ENCODE peak calls at places on chromosomes 16 and 17, in five cellular contexts. One of them, this sample, is unnamed.

GRCh38 chr17:7015587-7016020 is 3.2 kb downstream of the RNASEK start:
- DNase-seq in AG10803: no peak
- DNase-seq in tibial artery: no peak
- DNase-seq in epithelial cell of esophagus: no peak
- DNase-seq in GM13977: no peak
- DNase-seq in this sample: no peak

GRCh38 chr16:68640972-68641371 is 4.1 kb upstream of the CDH3 start:
- DNase-seq in AG10803: peak
- DNase-seq in tibial artery: no peak
- DNase-seq in epithelial cell of esophagus: peak
- DNase-seq in GM13977: no peak
- DNase-seq in this sample: peak

GRCh38 chr17:16354585-16354984 is 1.3 kb upstream of the CENPV start:
- DNase-seq in AG10803: no peak
- DNase-seq in tibial artery: no peak
- DNase-seq in epithelial cell of esophagus: no peak
- DNase-seq in GM13977: no peak
- DNase-seq in this sample: no peak

GRCh38 chr16:30805370-30806169 is 18.6 kb upstream of the ZNF629 start:
- DNase-seq in AG10803: peak
- DNase-seq in tibial artery: peak
- DNase-seq in epithelial cell of esophagus: peak
- DNase-seq in GM13977: peak
- DNase-seq in this sample: peak

GRCh38 chr17:10875411-10875810 is 37.5 kb upstream of the PIRT start:
- DNase-seq in AG10803: no peak
- DNase-seq in tibial artery: no peak
- DNase-seq in epithelial cell of esophagus: no peak
- DNase-seq in GM13977: peak
- DNase-seq in this sample: no peak

GRCh38 chr17:8935194-8935593 is 30.3 kb downstream of the PIK3R5 start:
- DNase-seq in AG10803: no peak
- DNase-seq in tibial artery: no peak
- DNase-seq in epithelial cell of esophagus: peak
- DNase-seq in GM13977: no peak
- DNase-seq in this sample: peak

GRCh38 chr16:64711026-64711425 is 410.8 kb downstream of the CDH11 start:
- DNase-seq in AG10803: peak
- DNase-seq in tibial artery: no peak
- DNase-seq in epithelial cell of esophagus: no peak
- DNase-seq in GM13977: no peak
- DNase-seq in this sample: peak

GRCh38 chr17:46841561-46842379 is 9.6 kb upstream of the WNT9B start:
- DNase-seq in AG10803: no peak
- DNase-seq in tibial artery: no peak
- DNase-seq in epithelial cell of esophagus: no peak
- DNase-seq in GM13977: peak
- DNase-seq in this sample: no peak

GRCh38 chr17:78687944-78688343 is 94.1 kb downstream of the CYTH1 start:
- DNase-seq in AG10803: no peak
- DNase-seq in tibial artery: no peak
- DNase-seq in epithelial cell of esophagus: no peak
- DNase-seq in GM13977: no peak
- DNase-seq in this sample: no peak

GRCh38 chr16:56617212-56618085 is 8.1 kb upstream of the MT1E start:
- DNase-seq in AG10803: peak
- DNase-seq in tibial artery: peak
- DNase-seq in epithelial cell of esophagus: peak
- DNase-seq in GM13977: no peak
- DNase-seq in this sample: peak

GRCh38 chr16:89581045-89581695 is 5.6 kb downstream of the CPNE7 start:
- DNase-seq in AG10803: peak
- DNase-seq in tibial artery: no peak
- DNase-seq in epithelial cell of esophagus: peak
- DNase-seq in GM13977: no peak
- DNase-seq in this sample: peak

GRCh38 chr16:35798885-35799426 is 2339.5 kb downstream of the TP53TG3F start:
- DNase-seq in AG10803: no peak
- DNase-seq in tibial artery: no peak
- DNase-seq in epithelial cell of esophagus: no peak
- DNase-seq in GM13977: no peak
- DNase-seq in this sample: peak

GRCh38 chr16:54194008-54194731 is 92.4 kb downstream of the IRX3 start:
- DNase-seq in AG10803: peak
- DNase-seq in tibial artery: peak
- DNase-seq in epithelial cell of esophagus: peak
- DNase-seq in GM13977: no peak
- DNase-seq in this sample: peak

GRCh38 chr16:27244363-27244755 is 24.2 kb downstream of the NSMCE1 start:
- DNase-seq in AG10803: no peak
- DNase-seq in tibial artery: no peak
- DNase-seq in epithelial cell of esophagus: no peak
- DNase-seq in GM13977: no peak
- DNase-seq in this sample: no peak

GRCh38 chr16:2428051-2428786 is 1.0 kb upstream of the CCNF start:
- DNase-seq in AG10803: no peak
- DNase-seq in tibial artery: peak
- DNase-seq in epithelial cell of esophagus: peak
- DNase-seq in GM13977: peak
- DNase-seq in this sample: no peak

GRCh38 chr16:85800321-85800669 is 800 bp downstream of the COX4I1 start:
- DNase-seq in AG10803: peak
- DNase-seq in tibial artery: no peak
- DNase-seq in epithelial cell of esophagus: peak
- DNase-seq in GM13977: no peak
- DNase-seq in this sample: no peak

GRCh38 chr17:60095381-60095780 is 16.7 kb upstream of the HEATR6 start:
- DNase-seq in AG10803: no peak
- DNase-seq in tibial artery: no peak
- DNase-seq in epithelial cell of esophagus: no peak
- DNase-seq in GM13977: no peak
- DNase-seq in this sample: no peak

GRCh38 chr16:87966685-87967185 is 15.5 kb downstream of the BANP start:
- DNase-seq in AG10803: no peak
- DNase-seq in tibial artery: no peak
- DNase-seq in epithelial cell of esophagus: peak
- DNase-seq in GM13977: no peak
- DNase-seq in this sample: no peak

GRCh38 chr16:84117482-84117843 is 721 bp upstream of the MBTPS1 start:
- DNase-seq in AG10803: peak
- DNase-seq in tibial artery: no peak
- DNase-seq in epithelial cell of esophagus: peak
- DNase-seq in GM13977: peak
- DNase-seq in this sample: no peak

GRCh38 chr17:7887038-7887481 is 1.5 kb upstream of the CHD3 start:
- DNase-seq in AG10803: no peak
- DNase-seq in tibial artery: no peak
- DNase-seq in epithelial cell of esophagus: no peak
- DNase-seq in GM13977: no peak
- DNase-seq in this sample: no peak

GRCh38 chr17:47713980-47714689 is 18.9 kb upstream of the TBX21 start:
- DNase-seq in AG10803: no peak
- DNase-seq in tibial artery: no peak
- DNase-seq in epithelial cell of esophagus: no peak
- DNase-seq in GM13977: no peak
- DNase-seq in this sample: no peak

GRCh38 chr17:51371732-51372151 is 111.4 kb downstream of the UTP18 start:
- DNase-seq in AG10803: peak
- DNase-seq in tibial artery: peak
- DNase-seq in epithelial cell of esophagus: peak
- DNase-seq in GM13977: peak
- DNase-seq in this sample: peak

GRCh38 chr16:72798212-72798611 is 249.7 kb downstream of the ZFHX3 start:
- DNase-seq in AG10803: no peak
- DNase-seq in tibial artery: no peak
- DNase-seq in epithelial cell of esophagus: no peak
- DNase-seq in GM13977: no peak
- DNase-seq in this sample: no peak

GRCh38 chr16:15899538-15900100 is 11.2 kb upstream of the CEP20 start:
- DNase-seq in AG10803: peak
- DNase-seq in tibial artery: no peak
- DNase-seq in epithelial cell of esophagus: peak
- DNase-seq in GM13977: peak
- DNase-seq in this sample: peak

GRCh38 chr17:41397003-41397665 is at the start of gene KRT31:
- DNase-seq in AG10803: no peak
- DNase-seq in tibial artery: no peak
- DNase-seq in epithelial cell of esophagus: no peak
- DNase-seq in GM13977: no peak
- DNase-seq in this sample: no peak

GRCh38 chr17:41308251-41308917 is 725 bp downstream of the KRTAP16-1 start:
- DNase-seq in AG10803: peak
- DNase-seq in tibial artery: no peak
- DNase-seq in epithelial cell of esophagus: no peak
- DNase-seq in GM13977: no peak
- DNase-seq in this sample: no peak

GRCh38 chr16:868386-868755 is 67.8 kb upstream of the GNG13 start:
- DNase-seq in AG10803: no peak
- DNase-seq in tibial artery: no peak
- DNase-seq in epithelial cell of esophagus: no peak
- DNase-seq in GM13977: no peak
- DNase-seq in this sample: no peak

GRCh38 chr17:40540448-40540847 is 24.8 kb downstream of the CCR7 start:
- DNase-seq in AG10803: no peak
- DNase-seq in tibial artery: no peak
- DNase-seq in epithelial cell of esophagus: no peak
- DNase-seq in GM13977: no peak
- DNase-seq in this sample: no peak

GRCh38 chr17:44956076-44956475 is 8.5 kb upstream of the KIF18B start:
- DNase-seq in AG10803: no peak
- DNase-seq in tibial artery: no peak
- DNase-seq in epithelial cell of esophagus: no peak
- DNase-seq in GM13977: no peak
- DNase-seq in this sample: no peak

GRCh38 chr16:7524419-7524818 is 191.8 kb downstream of the RBFOX1 start:
- DNase-seq in AG10803: no peak
- DNase-seq in tibial artery: no peak
- DNase-seq in epithelial cell of esophagus: no peak
- DNase-seq in GM13977: no peak
- DNase-seq in this sample: no peak
- TF ChIP-seq CTCF in AG10803: no peak
- TF ChIP-seq CTCF in tibial artery: no peak
- TF ChIP-seq CTCF in epithelial cell of esophagus: no peak
- TF ChIP-seq CTCF in GM13977: no peak
- TF ChIP-seq CTCF in this sample: no peak

GRCh38 chr16:81409016-81409556 is 35.5 kb upstream of the CMIP start:
- DNase-seq in AG10803: no peak
- DNase-seq in tibial artery: no peak
- DNase-seq in epithelial cell of esophagus: no peak
- DNase-seq in GM13977: no peak
- DNase-seq in this sample: no peak

GRCh38 chr16:81408409-81408950 is 36.1 kb upstream of the CMIP start:
- DNase-seq in AG10803: no peak
- DNase-seq in tibial artery: no peak
- DNase-seq in epithelial cell of esophagus: no peak
- DNase-seq in GM13977: no peak
- DNase-seq in this sample: no peak

GRCh38 chr16:81403208-81403600 is 41.4 kb upstream of the CMIP start:
- DNase-seq in AG10803: no peak
- DNase-seq in tibial artery: no peak
- DNase-seq in epithelial cell of esophagus: no peak
- DNase-seq in GM13977: no peak
- DNase-seq in this sample: no peak

GRCh38 chr16:81403601-81404391 is 40.8 kb upstream of the CMIP start:
- DNase-seq in AG10803: peak
- DNase-seq in tibial artery: peak
- DNase-seq in epithelial cell of esophagus: peak
- DNase-seq in GM13977: peak
- DNase-seq in this sample: peak

GRCh38 chr16:81405702-81406113 is 38.9 kb upstream of the CMIP start:
- DNase-seq in AG10803: peak
- DNase-seq in tibial artery: no peak
- DNase-seq in epithelial cell of esophagus: peak
- DNase-seq in GM13977: no peak
- DNase-seq in this sample: peak
- TF ChIP-seq CTCF in AG10803: peak
- TF ChIP-seq CTCF in tibial artery: no peak
- TF ChIP-seq CTCF in epithelial cell of esophagus: peak
- TF ChIP-seq CTCF in GM13977: no peak
- TF ChIP-seq CTCF in this sample: peak

DNA sequence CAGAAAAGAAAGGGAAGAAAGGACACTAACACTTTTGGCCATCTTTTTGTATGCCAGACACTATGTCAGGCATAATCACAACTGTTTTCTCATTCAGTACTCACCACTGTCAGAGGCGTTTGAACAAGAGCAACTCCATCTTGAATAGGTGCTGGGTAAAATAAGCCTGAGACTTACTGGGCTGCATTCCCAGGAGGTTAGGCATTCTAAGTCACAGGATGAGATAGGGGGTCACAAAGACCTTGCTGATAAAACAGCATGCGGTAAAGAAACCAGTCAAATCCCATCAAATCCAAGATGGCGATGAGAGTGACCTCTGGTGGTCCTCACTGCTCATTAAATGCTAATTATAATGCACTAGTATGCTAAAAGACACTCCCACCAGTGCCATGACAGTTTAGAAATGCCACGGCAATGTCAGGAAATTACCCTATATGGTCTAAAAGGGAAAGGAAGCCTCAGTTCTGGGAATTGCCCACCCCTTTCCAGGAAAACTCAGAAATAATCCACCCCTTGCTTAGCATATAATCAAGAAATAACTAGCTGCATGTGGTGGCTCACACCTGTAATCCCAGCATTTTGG is 14.9 kb upstream of the LYRM9 start:
- DNase-seq in AG10803: no peak
- DNase-seq in tibial artery: no peak
- DNase-seq in epithelial cell of esophagus: no peak
- DNase-seq in GM13977: no peak
- DNase-seq in this sample: no peak
- TF ChIP-seq CTCF in AG10803: no peak
- TF ChIP-seq CTCF in tibial artery: no peak
- TF ChIP-seq CTCF in epithelial cell of esophagus: no peak
- TF ChIP-seq CTCF in GM13977: no peak
- TF ChIP-seq CTCF in this sample: no peak

GRCh38 chr17:31491794-31492171 is 100.3 kb downstream of the RAB11FIP4 start:
- DNase-seq in AG10803: no peak
- DNase-seq in tibial artery: no peak
- DNase-seq in epithelial cell of esophagus: peak
- DNase-seq in GM13977: no peak
- DNase-seq in this sample: no peak

GRCh38 chr17:31493656-31494155 is 102.2 kb downstream of the RAB11FIP4 start:
- DNase-seq in AG10803: no peak
- DNase-seq in tibial artery: no peak
- DNase-seq in epithelial cell of esophagus: no peak
- DNase-seq in GM13977: no peak
- DNase-seq in this sample: no peak

GRCh38 chr17:31494259-31495048 is 103.0 kb downstream of the RAB11FIP4 start:
- DNase-seq in AG10803: no peak
- DNase-seq in tibial artery: no peak
- DNase-seq in epithelial cell of esophagus: peak
- DNase-seq in GM13977: peak
- DNase-seq in this sample: peak

GRCh38 chr17:31492206-31492605 is 100.7 kb downstream of the RAB11FIP4 start:
- DNase-seq in AG10803: no peak
- DNase-seq in tibial artery: no peak
- DNase-seq in epithelial cell of esophagus: no peak
- DNase-seq in GM13977: no peak
- DNase-seq in this sample: no peak

GRCh38 chr17:31492880-31493655 is 101.6 kb downstream of the RAB11FIP4 start:
- DNase-seq in AG10803: no peak
- DNase-seq in tibial artery: peak
- DNase-seq in epithelial cell of esophagus: no peak
- DNase-seq in GM13977: peak
- DNase-seq in this sample: no peak
- TF ChIP-seq CTCF in AG10803: no peak
- TF ChIP-seq CTCF in tibial artery: no peak
- TF ChIP-seq CTCF in epithelial cell of esophagus: no peak
- TF ChIP-seq CTCF in GM13977: no peak
- TF ChIP-seq CTCF in this sample: no peak

GRCh38 chr17:1980665-1981250 is 44.4 kb downstream of the RTN4RL1 start:
- DNase-seq in AG10803: no peak
- DNase-seq in tibial artery: no peak
- DNase-seq in epithelial cell of esophagus: no peak
- DNase-seq in GM13977: no peak
- DNase-seq in this sample: no peak
- TF ChIP-seq CTCF in AG10803: no peak
- TF ChIP-seq CTCF in tibial artery: no peak
- TF ChIP-seq CTCF in epithelial cell of esophagus: no peak
- TF ChIP-seq CTCF in GM13977: no peak
- TF ChIP-seq CTCF in this sample: no peak